ENCODE peak calls at places on chromosomes 1 and 21, in five cellular contexts. One of them, this sample, is unnamed.

GRCh38 chr21:39552856-39553255 is 59.9 kb upstream of the B3GALT5 start:
- DNase-seq in WERI-Rb-1: no peak
- DNase-seq in GM23248: no peak
- DNase-seq in RCC 7860: no peak
- DNase-seq in cardiac septum: no peak
- DNase-seq in this sample: no peak

GRCh38 chr1:226964611-226965486 is 24.8 kb downstream of the COQ8A start:
- DNase-seq in cardiac septum: no peak
- DNase-seq in GM23248: no peak
- DNase-seq in WERI-Rb-1: no peak
- DNase-seq in RCC 7860: no peak
- DNase-seq in this sample: no peak

GRCh38 chr1:84505167-84506001 is 802 bp upstream of the SPATA1 start:
- DNase-seq in WERI-Rb-1: no peak
- DNase-seq in cardiac septum: peak
- DNase-seq in GM23248: peak
- DNase-seq in RCC 7860: peak
- DNase-seq in this sample: peak

GRCh38 chr1:63632110-63632509 is 38.9 kb downstream of the PGM1 start:
- DNase-seq in cardiac septum: no peak
- DNase-seq in RCC 7860: no peak
- DNase-seq in WERI-Rb-1: no peak
- DNase-seq in GM23248: no peak
- DNase-seq in this sample: no peak

GRCh38 chr21:42063578-42064521 is 7.3 kb upstream of the UMODL1 start:
- DNase-seq in RCC 7860: no peak
- DNase-seq in GM23248: no peak
- DNase-seq in cardiac septum: no peak
- DNase-seq in WERI-Rb-1: peak
- DNase-seq in this sample: no peak

GRCh38 chr1:104787866-104788510 is 1038.3 kb downstream of the AMY1C start:
- DNase-seq in WERI-Rb-1: no peak
- DNase-seq in RCC 7860: no peak
- DNase-seq in GM23248: no peak
- DNase-seq in cardiac septum: no peak
- DNase-seq in this sample: no peak

GRCh38 chr1:230399321-230400006 is 26.7 kb downstream of the PGBD5 start:
- DNase-seq in RCC 7860: no peak
- DNase-seq in WERI-Rb-1: no peak
- DNase-seq in cardiac septum: no peak
- DNase-seq in GM23248: no peak
- DNase-seq in this sample: no peak

GRCh38 chr1:216604771-216605170 is 118.5 kb downstream of the ESRRG start:
- DNase-seq in WERI-Rb-1: no peak
- DNase-seq in RCC 7860: no peak
- DNase-seq in cardiac septum: no peak
- DNase-seq in GM23248: no peak
- DNase-seq in this sample: no peak

GRCh38 chr1:36553591-36554417 is 71.1 kb upstream of the CSF3R start:
- DNase-seq in RCC 7860: peak
- DNase-seq in WERI-Rb-1: peak
- DNase-seq in cardiac septum: peak
- DNase-seq in GM23248: peak
- DNase-seq in this sample: peak

GRCh38 chr1:232853994-232854532 is 48.8 kb downstream of the MAP10 start:
- DNase-seq in WERI-Rb-1: no peak
- DNase-seq in GM23248: peak
- DNase-seq in cardiac septum: no peak
- DNase-seq in RCC 7860: peak
- DNase-seq in this sample: no peak

GRCh38 chr21:45329261-45330074 is 41.8 kb upstream of the POFUT2 start:
- DNase-seq in RCC 7860: peak
- DNase-seq in cardiac septum: no peak
- DNase-seq in GM23248: no peak
- DNase-seq in WERI-Rb-1: no peak
- DNase-seq in this sample: no peak

GRCh38 chr1:201655243-201655642 is 116.3 kb downstream of the NAV1 start:
- DNase-seq in cardiac septum: no peak
- DNase-seq in WERI-Rb-1: peak
- DNase-seq in RCC 7860: no peak
- DNase-seq in GM23248: peak
- DNase-seq in this sample: peak

GRCh38 chr1:204471687-204472086 is 22.9 kb downstream of the PIK3C2B start:
- DNase-seq in GM23248: no peak
- DNase-seq in WERI-Rb-1: no peak
- DNase-seq in cardiac septum: no peak
- DNase-seq in RCC 7860: no peak
- DNase-seq in this sample: no peak

GRCh38 chr1:88608139-88608943 is 75.7 kb upstream of the PKN2 start:
- DNase-seq in cardiac septum: no peak
- DNase-seq in WERI-Rb-1: no peak
- DNase-seq in RCC 7860: peak
- DNase-seq in GM23248: peak
- DNase-seq in this sample: peak

GRCh38 chr21:15390049-15390448 is 325.2 kb upstream of the NRIP1 start:
- DNase-seq in RCC 7860: no peak
- DNase-seq in GM23248: no peak
- DNase-seq in WERI-Rb-1: no peak
- DNase-seq in cardiac septum: no peak
- DNase-seq in this sample: no peak

This sample was measured in lung microvascular endothelial cell.